ENCODE peak calls at places on chromosomes 7 and 10, in six cellular contexts. R, I, G, M, C and N are unnamed samples. For H3K4me1, the result is how much of the 10 kb centered on the place peaks cover.

GRCh38 chr7:40393660-40394059 is 258.9 kb downstream of the SUGCT start:
- DNase-seq in I (no peak), C (no peak), G (no peak), R (no peak), M (no peak), N (no peak)

GRCh38 chr10:34698979-34699378 is 116.1 kb downstream of the PARD3 start:
- DNase-seq in M (peak), C (peak), G (peak), R (peak), I (no peak), N (no peak)

GRCh38 chr10:42952931-42953683 is 123.8 kb upstream of the RET start:
- DNase-seq in G (no peak), I (no peak), C (no peak), M (no peak), R (no peak), N (no peak)

GRCh38 chr10:119686465-119687191 is 35.4 kb downstream of the BAG3 start:
- DNase-seq in M (peak), I (peak), C (peak), G (peak), R (peak), N (peak)

GRCh38 chr10:118698421-118698820 is 56.3 kb downstream of the CACUL1 start:
- DNase-seq in I (no peak), R (peak), C (peak), G (peak), M (peak), N (peak)

GRCh38 chr7:48004598-48004997 is 24.3 kb downstream of the SUN3 start:
- DNase-seq in G (no peak), C (no peak), M (no peak), I (no peak), R (no peak), N (no peak)

GRCh38 chr7:10100572-10100971 is 873.1 kb upstream of the PHF14 start:
- DNase-seq in C (no peak), R (no peak), I (no peak), M (no peak), G (no peak), N (no peak)

GRCh38 chr7:7992502-7992901 is 23.9 kb downstream of the GLCCI1 start:
- DNase-seq in C (peak), I (peak), G (no peak), R (no peak), M (peak), N (no peak)

GRCh38 chr10:43259981-43260761 is 6.7 kb downstream of the RASGEF1A start:
- DNase-seq in G (no peak), I (no peak), R (peak), C (no peak), M (no peak), N (no peak)

GRCh38 chr7:137661634-137662033 is 185.1 kb downstream of the DGKI start:
- DNase-seq in I (peak), G (no peak), C (no peak), M (no peak), R (no peak), N (no peak)

DNA sequence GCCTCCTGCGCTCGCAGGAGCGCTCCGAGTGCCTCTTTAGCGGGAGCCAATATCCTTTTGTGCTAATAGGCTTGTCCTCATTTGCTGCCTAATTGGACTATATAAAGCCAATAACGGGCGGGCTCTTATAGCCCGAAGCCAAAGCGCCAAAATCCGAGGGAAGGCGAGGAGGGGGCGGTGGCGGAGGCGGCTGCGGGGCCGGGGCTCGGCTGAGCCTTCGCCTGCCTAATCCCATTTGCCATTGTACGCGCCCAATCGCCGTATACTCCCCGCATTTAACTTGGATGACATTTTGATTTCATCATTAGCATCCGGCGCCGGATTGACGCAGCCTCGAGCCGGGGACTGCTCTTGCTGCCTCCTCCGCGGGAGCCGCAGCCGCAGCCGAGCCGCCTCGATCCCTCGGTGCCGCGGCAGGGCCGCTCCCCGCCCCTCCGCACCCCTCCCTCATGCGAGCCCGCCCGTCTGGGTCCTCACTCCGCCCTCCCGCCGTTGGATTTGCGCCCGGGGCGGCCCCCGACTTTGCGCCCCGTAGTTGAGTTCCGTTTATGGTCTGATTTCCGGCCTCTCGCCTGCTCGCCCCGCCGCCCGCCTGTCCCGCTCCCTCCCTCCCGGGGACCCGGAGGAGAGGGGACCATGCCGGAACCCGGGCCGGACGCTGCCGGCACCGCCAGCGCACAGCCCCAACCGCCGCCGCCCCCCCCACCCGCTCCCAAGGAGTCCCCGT is at the start of gene HMX3:
- DNase-seq in R (no peak), C (peak), I (peak), G (no peak), M (no peak), N (no peak)
- TF ChIP-seq EZH2 in R (no peak), C (peak), I (peak), G (no peak), M (peak), N (no peak)

DNA sequence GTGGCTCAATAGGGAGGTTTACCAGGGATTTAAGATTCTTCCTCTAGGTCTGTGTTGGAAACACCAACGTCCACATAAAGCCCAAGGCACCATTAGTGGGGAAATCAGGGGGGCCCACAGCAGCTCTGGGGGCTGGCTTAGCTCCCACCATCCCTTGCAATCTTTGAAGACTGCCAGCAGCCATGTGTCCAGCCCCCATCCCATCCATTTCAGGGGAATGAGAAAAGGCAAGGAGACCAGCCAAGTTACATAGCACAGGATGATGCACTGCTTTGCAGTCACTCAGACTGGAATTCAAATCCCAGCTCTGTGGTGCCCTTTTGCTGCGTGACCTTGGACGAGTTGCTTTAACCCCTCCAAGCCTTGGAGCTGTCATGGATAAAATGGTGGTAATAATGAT is 108.9 kb upstream of the ZMIZ1 start:
- DNase-seq in I (no peak), G (peak), M (peak), C (peak), R (no peak), N (no peak)
- H3K4me1 ChIP-seq in I (under half), G (under half), M (under half), C (under half), R (under half), N (under half)

GRCh38 chr7:69599879-69600764 is 1.8 kb downstream of the AUTS2 start:
- DNase-seq in I (peak), G (peak), M (peak), R (no peak), C (peak), N (peak)
- TF ChIP-seq EZH2 in I (peak), G (no peak), M (no peak), R (no peak), C (no peak), N (no peak)

DNA sequence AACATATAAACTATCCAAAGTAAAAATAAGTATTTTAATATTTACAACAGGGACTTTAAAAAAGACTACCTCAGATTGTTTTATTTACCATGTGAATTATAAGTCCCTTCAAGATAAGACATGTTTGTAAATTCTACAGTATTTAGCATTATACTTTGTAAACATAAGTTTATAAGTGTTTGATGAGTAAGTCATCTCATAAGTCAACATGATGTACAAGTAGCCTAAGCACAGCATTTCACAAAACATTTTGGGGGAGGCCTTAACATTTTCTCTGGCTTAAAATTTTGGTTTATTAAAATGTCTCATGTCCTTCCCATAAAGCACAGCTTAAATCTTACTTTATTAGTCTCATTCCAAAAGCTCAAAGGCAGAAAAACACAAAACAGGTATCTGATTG is 15.4 kb downstream of the EPC1 start:
- DNase-seq in I (no peak), R (peak), M (no peak), C (no peak), G (no peak), N (no peak)
- H3K4me1 ChIP-seq in I (half or more), R (half or more), M (under half), C (under half), G (under half), N (under half)

GRCh38 chr7:130491841-130492518 is at the start of gene MEST:
- DNase-seq in G (peak), C (peak), I (peak), M (peak), R (no peak), N (no peak)
- TF ChIP-seq EZH2 in G (no peak), C (no peak), I (no peak), M (no peak), R (no peak), N (no peak)

DNA sequence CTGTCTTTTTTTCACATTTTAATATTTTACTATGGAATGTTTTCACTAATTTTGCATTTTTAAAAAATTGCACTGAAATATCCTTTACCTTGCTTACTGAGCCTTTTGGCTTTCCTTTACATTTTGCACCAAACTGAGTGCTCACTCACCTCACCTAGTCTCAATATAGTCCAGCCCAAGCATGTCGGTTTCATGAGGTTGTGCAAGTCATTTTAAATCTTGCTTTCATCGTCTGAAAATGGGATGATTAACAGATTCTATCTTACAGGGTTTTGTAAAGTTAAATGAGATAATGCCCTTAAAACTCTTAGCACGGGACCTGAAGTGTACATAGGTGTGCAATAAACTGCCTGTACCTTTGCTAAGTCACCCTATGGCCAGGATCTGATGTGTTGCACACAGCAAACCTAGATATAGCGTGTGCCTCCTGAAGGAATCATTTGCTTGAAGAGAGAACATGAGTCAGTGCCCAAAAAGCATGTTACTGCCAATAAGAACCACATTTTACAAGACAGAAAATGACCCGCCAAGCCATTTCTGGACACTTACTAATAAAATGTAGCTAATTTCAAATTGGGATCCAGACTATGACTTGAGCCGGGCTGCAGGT is 199.8 kb downstream of the JCAD start:
- DNase-seq in G (peak), C (peak), M (peak), R (peak), I (no peak), N (peak)
- H3K4me1 ChIP-seq in G (under half), C (under half), M (under half), R (under half), I (under half), N (half or more)

GRCh38 chr7:101527844-101528667 is 101.0 kb downstream of the MYL10 start:
- DNase-seq in C (no peak), M (peak), I (no peak), G (peak), R (peak), N (no peak)

GRCh38 chr7:101532400-101533102 is 96.5 kb downstream of the MYL10 start:
- DNase-seq in C (no peak), G (no peak), R (no peak), M (no peak), I (no peak), N (no peak)

GRCh38 chr7:101532000-101532399 is 97.1 kb downstream of the MYL10 start:
- DNase-seq in C (no peak), M (no peak), I (no peak), G (no peak), R (no peak), N (no peak)

GRCh38 chr7:101533103-101533465 is 96.0 kb downstream of the MYL10 start:
- DNase-seq in G (no peak), R (no peak), M (no peak), C (no peak), I (no peak), N (no peak)

GRCh38 chr7:101529560-101529959 is 99.5 kb downstream of the MYL10 start:
- DNase-seq in M (no peak), R (no peak), G (no peak), C (no peak), I (no peak), N (no peak)
- TF ChIP-seq EZH2 in M (no peak), R (no peak), G (no peak), C (no peak), I (no peak), N (no peak)